ENCODE peak calls at places on chromosomes 13 and 19, in nine cellular contexts. Y is dorsolateral prefrontal cortex; Z is EL; B is T-helper 1 cell; W is body of pancreas; A is effector CD4-positive, alpha-beta T cell; L is neural crest cell; K is activated CD4-positive, alpha-beta T cell treated with anti-CD3 and anti-CD28 coated beads, Interleukin-2, amount 10 ng/mL, durations not matched to agents 7 days and 5 days; V is mesothelial cell of epicardium. O is an unnamed sample.

GRCh38 chr13:66831317-66831716 is 398.8 kb downstream of the PCDH9 start:
- DNase-seq in W (no peak), Y (no peak), K (no peak), Z (no peak), A (no peak), L (no peak), B (no peak), V (no peak), O (no peak)

GRCh38 chr19:20423381-20424207 is 142.0 kb downstream of the ZNF737 start:
- DNase-seq in W (peak), V (peak), Y (peak), A (no peak), Z (peak), B (peak), L (peak), K (peak), O (peak)

GRCh38 chr13:83024955-83025594 is 857.2 kb downstream of the SLITRK1 start:
- DNase-seq in K (no peak), A (no peak), Y (no peak), W (no peak), Z (peak), L (no peak), V (no peak), B (no peak), O (no peak)

GRCh38 chr13:95833713-95834112 is 156.8 kb downstream of the DNAJC3 start:
- DNase-seq in K (no peak), W (no peak), Y (no peak), V (no peak), A (no peak), B (no peak), Z (peak), L (no peak), O (no peak)

GRCh38 chr19:6772866-6773322 is 386 bp downstream of the VAV1 start:
- DNase-seq in A (no peak), W (no peak), V (no peak), B (no peak), Z (no peak), L (no peak), Y (no peak), K (no peak), O (peak)

GRCh38 chr19:35908977-35909683 is 1.0 kb upstream of the TYROBP start:
- DNase-seq in Z (no peak), V (no peak), B (no peak), L (no peak), K (no peak), Y (peak), A (no peak), W (peak), O (peak)

GRCh38 chr13:27960362-27961226 is 8.5 kb downstream of the CDX2 start:
- DNase-seq in B (peak), A (no peak), L (peak), Z (peak), Y (no peak), W (peak), V (no peak), K (peak), O (peak)

GRCh38 chr13:98681017-98681416 is 71.5 kb downstream of the SLC15A1 start:
- DNase-seq in A (no peak), Y (no peak), V (no peak), Z (no peak), W (no peak), K (no peak), L (no peak), B (no peak), O (peak)

GRCh38 chr13:112181336-112182051 is 114.5 kb downstream of the SOX1 start:
- DNase-seq in L (no peak), B (no peak), Z (no peak), W (no peak), A (no peak), V (peak), K (no peak), Y (peak), O (no peak)

GRCh38 chr13:89951341-89951740 is 1396.1 kb upstream of the MIR17HG start:
- DNase-seq in W (no peak), L (no peak), Y (no peak), Z (no peak), A (no peak), B (no peak), K (no peak), V (no peak), O (no peak)

GRCh38 chr13:46648166-46648607 is 95.2 kb downstream of the LRCH1 start:
- DNase-seq in A (no peak), Y (no peak), L (peak), W (peak), V (no peak), Z (peak), B (no peak), K (peak), O (no peak)

GRCh38 chr19:21045028-21045427 is 24.6 kb downstream of the ZNF430 start:
- DNase-seq in L (no peak), K (no peak), Z (no peak), V (no peak), W (no peak), Y (no peak), B (no peak), A (no peak), O (no peak)

GRCh38 chr19:38149597-38149996 is 74.4 kb downstream of the DPF1 start:
- DNase-seq in A (no peak), Z (peak), K (no peak), L (no peak), Y (peak), B (no peak), W (no peak), V (no peak), O (no peak)

GRCh38 chr13:61954092-61954491 is 538.4 kb upstream of the PCDH20 start:
- DNase-seq in V (no peak), Y (no peak), K (no peak), A (no peak), Z (no peak), L (no peak), B (no peak), W (no peak), O (no peak)

GRCh38 chr19:23437901-23438300 is 42.6 kb upstream of the ZNF91 start:
- DNase-seq in B (no peak), K (no peak), Y (no peak), W (no peak), Z (no peak), L (no peak), V (no peak), A (no peak), O (no peak)

GRCh38 chr13:76725211-76725610 is 161.0 kb downstream of the KCTD12 start:
- DNase-seq in W (no peak), Z (peak), K (no peak), V (no peak), B (no peak), Y (no peak), L (no peak), A (no peak), O (peak)

GRCh38 chr19:10003271-10003670 is 7.0 kb downstream of the COL5A3 start:
- DNase-seq in K (no peak), Z (no peak), V (no peak), L (no peak), Y (no peak), A (no peak), B (no peak), W (no peak), O (peak)

GRCh38 chr13:39106216-39106995 is 68.2 kb downstream of the NHLRC3 start:
- DNase-seq in W (no peak), A (no peak), Z (no peak), B (no peak), L (no peak), K (no peak), V (no peak), Y (no peak), O (no peak)

GRCh38 chr19:48925240-48925843 is 8.2 kb upstream of the DHDH start:
- DNase-seq in Z (peak), L (no peak), A (no peak), W (no peak), Y (no peak), V (no peak), K (no peak), B (no peak), O (peak)

GRCh38 chr19:51407631-51408131 is 9.8 kb downstream of the SIGLEC10 start:
- DNase-seq in Y (no peak), V (no peak), W (peak), B (peak), Z (peak), A (no peak), L (no peak), K (peak), O (peak)

GRCh38 chr13:45021250-45021649 is 31.9 kb downstream of the GPALPP1 start:
- DNase-seq in K (no peak), W (no peak), A (no peak), Z (no peak), L (no peak), Y (no peak), V (no peak), B (no peak), O (no peak)